ENCODE peak calls at places on chromosomes 13 and 19, in seven cellular contexts. B, Z, W, H, J, Y and F are unnamed samples.

GRCh38 chr19:51978882-51979281 is 7.8 kb downstream of the ZNF350 start:
- DNase-seq in B (no peak), Z (no peak), W (no peak), H (no peak), J (no peak), Y (no peak), F (no peak)

GRCh38 chr19:17323274-17323972 is 11.2 kb downstream of the ANO8 start:
- DNase-seq in B (no peak), Z (no peak), W (no peak), H (no peak), J (no peak), Y (no peak), F (no peak)

GRCh38 chr13:59771272-59771671 is 392.5 kb downstream of the DIAPH3 start:
- DNase-seq in B (peak), Z (peak), W (no peak), H (no peak), J (no peak), Y (no peak), F (no peak)

GRCh38 chr13:106446011-106446410 is 89.5 kb downstream of the EFNB2 start:
- DNase-seq in B (peak), Z (peak), W (no peak), H (no peak), J (no peak), Y (peak), F (no peak)

GRCh38 chr13:113800576-113800926 is 41.5 kb downstream of the TMEM255B start:
- DNase-seq in B (no peak), Z (no peak), W (no peak), H (no peak), J (peak), Y (no peak), F (no peak)

GRCh38 chr19:38076337-38076736 is 147.7 kb downstream of the DPF1 start:
- DNase-seq in B (no peak), Z (no peak), W (no peak), H (no peak), J (no peak), Y (no peak), F (no peak)

GRCh38 chr19:35431147-35431807 is 16.8 kb upstream of the FFAR2 start:
- DNase-seq in B (no peak), Z (no peak), W (no peak), H (no peak), J (no peak), Y (no peak), F (no peak)

GRCh38 chr13:74778946-74779345 is 644.7 kb upstream of the KLF12 start:
- DNase-seq in B (no peak), Z (peak), W (no peak), H (no peak), J (no peak), Y (no peak), F (no peak)

GRCh38 chr19:15463865-15464371 is 426 bp downstream of the RASAL3 start:
- DNase-seq in B (no peak), Z (no peak), W (no peak), H (peak), J (no peak), Y (no peak), F (peak)

GRCh38 chr19:30069535-30070197 is 127.6 kb downstream of the URI1 start:
- DNase-seq in B (no peak), Z (no peak), W (no peak), H (peak), J (peak), Y (peak), F (no peak)

GRCh38 chr13:83882626-83882959 is 319 bp upstream of the SLITRK1 start:
- DNase-seq in B (no peak), Z (no peak), W (no peak), H (no peak), J (no peak), Y (no peak), F (no peak)

GRCh38 chr13:106496072-106496997 is 39.1 kb downstream of the EFNB2 start:
- DNase-seq in B (no peak), Z (no peak), W (no peak), H (no peak), J (no peak), Y (no peak), F (no peak)

GRCh38 chr19:11322269-11323024 is 17.0 kb downstream of the RAB3D start:
- DNase-seq in B (no peak), Z (peak), W (no peak), H (no peak), J (no peak), Y (no peak), F (no peak)

GRCh38 chr19:33348301-33349010 is 25.1 kb upstream of the CEBPG start:
- DNase-seq in B (no peak), Z (peak), W (no peak), H (no peak), J (no peak), Y (no peak), F (no peak)

GRCh38 chr13:76271728-76272232 is 614.4 kb downstream of the KCTD12 start:
- DNase-seq in B (no peak), Z (no peak), W (no peak), H (no peak), J (no peak), Y (no peak), F (no peak)

GRCh38 chr13:70080030-70080429 is 27.6 kb upstream of the ATXN8OS start:
- DNase-seq in B (no peak), Z (no peak), W (peak), H (no peak), J (no peak), Y (no peak), F (no peak)

GRCh38 chr13:102904408-102904862 is 58.6 kb downstream of the ERCC5 start:
- DNase-seq in B (no peak), Z (no peak), W (no peak), H (no peak), J (no peak), Y (no peak), F (no peak)

GRCh38 chr13:102905905-102906304 is 60.1 kb downstream of the ERCC5 start:
- DNase-seq in B (no peak), Z (no peak), W (no peak), H (no peak), J (no peak), Y (no peak), F (no peak)

GRCh38 chr13:102901615-102902305 is 55.9 kb downstream of the ERCC5 start:
- DNase-seq in B (peak), Z (peak), W (no peak), H (no peak), J (no peak), Y (no peak), F (no peak)

GRCh38 chr13:102902789-102903347 is 57.0 kb downstream of the ERCC5 start:
- DNase-seq in B (no peak), Z (peak), W (peak), H (no peak), J (no peak), Y (no peak), F (no peak)

DNA sequence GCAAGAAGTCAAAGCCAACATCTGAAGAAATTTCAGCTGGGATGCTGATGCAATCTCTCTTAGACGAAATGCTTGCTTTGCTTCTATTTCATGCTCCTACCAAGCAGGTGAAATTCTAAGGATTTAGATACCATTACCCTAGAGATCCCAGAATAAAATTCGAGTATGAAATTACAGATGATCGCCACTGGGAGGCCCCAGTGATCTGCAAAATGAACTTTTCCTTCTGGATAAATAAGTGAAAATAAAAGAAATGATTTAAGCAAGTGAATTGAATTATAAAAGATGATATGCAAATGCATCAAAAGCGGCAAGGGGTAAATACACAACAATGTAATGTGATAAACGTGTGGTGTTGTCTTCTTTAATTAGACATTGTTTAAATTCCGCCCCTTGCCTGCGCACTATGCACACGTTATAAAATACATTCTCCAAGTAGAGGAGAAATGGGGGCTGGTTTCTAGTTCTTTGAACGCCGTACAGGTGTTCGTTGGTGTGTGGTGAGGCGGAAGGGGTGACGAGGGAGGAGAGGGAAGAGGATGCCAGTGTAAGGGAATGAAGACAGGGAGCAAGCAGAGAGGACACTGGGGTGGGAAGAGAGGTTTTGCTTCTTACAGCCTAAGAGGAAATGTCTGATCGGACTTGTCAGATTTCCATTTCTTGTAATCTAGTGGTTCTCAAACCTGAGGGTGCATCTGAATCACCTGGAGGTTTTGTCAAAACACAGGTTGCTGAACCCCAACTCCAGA is 58.0 kb downstream of the ERCC5 start:
- DNase-seq in B (no peak), Z (peak), W (no peak), H (no peak), J (no peak), Y (no peak), F (no peak)
- TF ChIP-seq CTCF in B (peak), Z (peak), W (peak), H (peak), J (peak), Y (peak), F (no peak)

DNA sequence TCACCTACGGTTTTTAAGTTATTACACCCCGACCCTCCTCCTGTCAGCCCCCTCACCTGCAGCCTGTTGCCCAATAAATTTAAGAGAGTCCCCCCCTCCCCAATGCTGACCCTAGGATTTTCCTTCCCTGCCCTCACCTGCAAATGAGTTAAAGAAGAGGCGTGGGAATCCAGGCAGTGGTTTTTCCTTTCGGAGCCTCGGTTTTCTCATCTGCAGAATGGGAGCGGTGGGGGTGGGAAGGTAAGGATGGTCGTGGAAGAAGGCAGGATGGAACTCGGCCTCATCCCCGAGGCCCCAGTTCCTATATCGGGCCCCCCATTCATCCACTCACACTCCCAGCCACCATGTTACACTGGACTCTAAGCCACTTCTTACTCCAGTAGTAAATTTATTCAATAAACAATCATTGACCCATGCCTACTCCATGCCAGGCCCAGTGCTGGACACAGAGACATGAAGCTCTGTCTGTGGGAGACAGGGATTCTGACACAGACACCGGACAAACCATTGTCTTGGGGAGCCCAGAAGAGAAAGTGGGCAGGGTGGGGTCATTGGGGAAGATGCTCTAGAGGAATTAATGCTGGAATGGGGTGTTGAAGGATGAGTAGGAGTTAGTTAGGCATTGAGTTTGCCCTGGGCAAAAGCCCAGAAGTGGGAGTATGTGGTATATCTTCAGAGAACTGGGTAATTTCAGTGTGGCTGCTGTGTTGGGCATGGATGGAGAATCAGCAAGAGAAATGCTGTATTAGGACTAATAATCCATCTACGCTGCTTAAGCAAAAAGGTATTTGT is 19.2 kb downstream of the CKM start:
- DNase-seq in B (no peak), Z (no peak), W (no peak), H (no peak), J (no peak), Y (no peak), F (no peak)
- TF ChIP-seq CTCF in B (no peak), Z (no peak), W (no peak), H (no peak), J (no peak), Y (no peak), F (no peak)

GRCh38 chr13:89953581-89953980 is 1393.9 kb upstream of the MIR17HG start:
- DNase-seq in B (no peak), Z (no peak), W (no peak), H (no peak), J (no peak), Y (no peak), F (no peak)

GRCh38 chr13:89955773-89956172 is 1391.7 kb upstream of the MIR17HG start:
- DNase-seq in B (no peak), Z (no peak), W (no peak), H (no peak), J (no peak), Y (no peak), F (no peak)

DNA sequence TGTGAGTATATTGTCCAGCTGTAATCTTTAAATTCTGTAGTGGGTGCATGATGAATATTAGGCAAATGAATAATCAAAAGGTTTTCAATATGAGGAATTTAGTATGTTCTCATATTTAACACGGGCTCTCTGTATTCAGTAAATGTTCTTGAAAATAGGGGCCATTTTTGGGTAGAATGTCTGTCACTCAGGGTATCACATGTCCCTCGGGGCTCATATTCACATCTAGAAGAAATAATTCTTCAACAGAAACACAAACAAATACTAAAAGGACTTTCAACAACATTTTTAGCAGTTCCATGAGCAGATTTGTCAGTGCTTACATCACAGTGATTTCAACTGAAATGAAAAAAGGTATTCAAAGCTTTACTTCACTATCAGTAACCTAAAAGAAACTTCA is 1388.4 kb upstream of the MIR17HG start:
- DNase-seq in B (no peak), Z (no peak), W (no peak), H (no peak), J (no peak), Y (no peak), F (no peak)
- TF ChIP-seq CTCF in B (no peak), Z (no peak), W (no peak), H (no peak), J (no peak), Y (no peak), F (no peak)

GRCh38 chr19:10074153-10074552 is 12.0 kb upstream of the SHFL start:
- DNase-seq in B (peak), Z (peak), W (no peak), H (no peak), J (no peak), Y (no peak), F (no peak)
- TF ChIP-seq CTCF in B (peak), Z (peak), W (peak), H (no peak), J (no peak), Y (peak), F (no peak)

DNA sequence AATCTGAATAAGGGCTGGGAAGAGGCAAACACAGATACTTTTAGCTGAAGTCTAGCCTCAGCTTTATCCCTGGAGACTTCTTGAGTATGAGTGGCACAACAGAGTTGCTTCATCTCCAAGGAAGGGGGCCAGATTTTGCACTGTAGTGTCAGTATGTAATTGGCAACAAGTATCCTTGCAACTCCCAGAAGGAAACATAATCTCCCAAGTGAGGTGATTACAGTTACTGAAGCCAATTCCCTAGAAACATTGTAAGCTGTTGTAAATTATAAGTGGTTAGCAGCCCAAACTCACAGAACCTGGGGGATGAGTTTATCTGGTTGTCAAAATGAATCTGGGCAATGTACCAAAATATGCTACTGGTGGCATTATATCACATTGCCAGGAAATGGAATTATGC is 2065.7 kb upstream of the PCDH20 start:
- DNase-seq in B (no peak), Z (peak), W (no peak), H (no peak), J (no peak), Y (no peak), F (no peak)
- TF ChIP-seq CTCF in B (no peak), Z (no peak), W (no peak), H (no peak), J (no peak), Y (no peak), F (no peak)

GRCh38 chr13:52652170-52652979 is at the start of gene SUGT1:
- DNase-seq in B (peak), Z (peak), W (peak), H (peak), J (peak), Y (peak), F (peak)
- TF ChIP-seq CTCF in B (peak), Z (peak), W (peak), H (peak), J (peak), Y (peak), F (no peak)